ENCODE peak calls at places on chromosomes 11 and 22, in four cellular contexts. One of them, this sample, is unnamed. For H3K4me1, the result is how much of the 10 kb centered on the place peaks cover.

GRCh38 chr11:13382751-13383150 is 80.3 kb downstream of the BTBD10 start:
- DNase-seq in neuronal stem cell: no peak
- DNase-seq in Peyer's patch: no peak
- DNase-seq in heart right ventricle: no peak
- DNase-seq in this sample: no peak

GRCh38 chr22:36334838-36335603 is 52.7 kb downstream of the MYH9 start:
- DNase-seq in neuronal stem cell: no peak
- DNase-seq in Peyer's patch: no peak
- DNase-seq in heart right ventricle: peak
- DNase-seq in this sample: peak

GRCh38 chr11:34840736-34841386 is 75.3 kb downstream of the APIP start:
- DNase-seq in neuronal stem cell: no peak
- DNase-seq in Peyer's patch: peak
- DNase-seq in heart right ventricle: no peak
- DNase-seq in this sample: no peak

GRCh38 chr11:88414981-88415391 is 77.5 kb upstream of the CTSC start:
- DNase-seq in neuronal stem cell: no peak
- DNase-seq in Peyer's patch: no peak
- DNase-seq in heart right ventricle: no peak
- DNase-seq in this sample: peak

GRCh38 chr11:58739725-58740430 is 8.1 kb upstream of the GLYAT start:
- DNase-seq in neuronal stem cell: no peak
- DNase-seq in Peyer's patch: no peak
- DNase-seq in heart right ventricle: no peak
- DNase-seq in this sample: no peak

GRCh38 chr11:36564376-36565032 is 3.3 kb upstream of the RAG1 start:
- DNase-seq in neuronal stem cell: peak
- DNase-seq in Peyer's patch: peak
- DNase-seq in heart right ventricle: no peak
- DNase-seq in this sample: peak

GRCh38 chr22:38017272-38017920 is 33.0 kb upstream of the SOX10 start:
- DNase-seq in neuronal stem cell: no peak
- DNase-seq in Peyer's patch: peak
- DNase-seq in heart right ventricle: peak
- DNase-seq in this sample: no peak

GRCh38 chr11:8814209-8814922 is 96.6 kb upstream of the AKIP1 start:
- DNase-seq in neuronal stem cell: no peak
- DNase-seq in Peyer's patch: no peak
- DNase-seq in heart right ventricle: no peak
- DNase-seq in this sample: no peak

GRCh38 chr11:106449756-106450155 is 372.3 kb downstream of the AASDHPPT start:
- DNase-seq in neuronal stem cell: no peak
- DNase-seq in Peyer's patch: no peak
- DNase-seq in heart right ventricle: no peak
- DNase-seq in this sample: no peak

GRCh38 chr11:11163256-11163655 is 189.8 kb downstream of the CSNK2A3 start:
- DNase-seq in neuronal stem cell: no peak
- DNase-seq in Peyer's patch: no peak
- DNase-seq in heart right ventricle: no peak
- DNase-seq in this sample: no peak

GRCh38 chr11:110968348-110969062 is 256.3 kb upstream of the ARHGAP20 start:
- DNase-seq in neuronal stem cell: no peak
- DNase-seq in Peyer's patch: no peak
- DNase-seq in heart right ventricle: no peak
- DNase-seq in this sample: no peak

GRCh38 chr22:36865346-36865745 is 4.5 kb downstream of the NCF4 start:
- DNase-seq in neuronal stem cell: no peak
- DNase-seq in Peyer's patch: no peak
- DNase-seq in heart right ventricle: no peak
- DNase-seq in this sample: no peak

DNA sequence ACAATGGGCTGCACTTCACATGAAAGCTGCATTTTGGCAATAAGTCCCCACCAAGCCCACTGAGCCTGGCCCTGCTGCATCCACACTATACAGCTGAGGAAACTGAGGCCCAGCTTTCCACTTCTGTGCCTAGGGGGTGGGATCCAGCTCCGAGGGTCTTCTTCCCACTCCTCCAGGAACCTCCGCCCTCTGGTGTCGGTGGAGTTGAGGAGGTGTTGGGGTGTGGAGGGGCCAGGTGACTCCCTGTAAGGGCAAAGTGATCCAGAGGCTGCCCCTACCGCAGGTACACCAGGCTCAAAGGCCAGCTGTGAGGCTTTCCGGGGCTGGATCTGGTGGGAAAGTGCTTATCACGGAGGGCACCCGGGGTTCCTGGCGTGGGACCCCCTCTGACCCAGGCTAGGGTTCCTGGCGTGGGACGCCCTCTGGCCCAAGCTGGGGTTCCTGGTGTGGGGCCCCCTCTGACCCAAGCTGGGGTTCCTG is 125.0 kb downstream of the KCNQ1 start:
- DNase-seq in neuronal stem cell: no peak
- DNase-seq in Peyer's patch: no peak
- DNase-seq in heart right ventricle: no peak
- DNase-seq in this sample: peak
- H3K4me1 ChIP-seq in neuronal stem cell: under half
- H3K4me1 ChIP-seq in Peyer's patch: under half
- H3K4me1 ChIP-seq in heart right ventricle: under half
- H3K4me1 ChIP-seq in this sample: under half

GRCh38 chr11:128738942-128739341 is 45.1 kb downstream of the FLI1 start:
- DNase-seq in neuronal stem cell: no peak
- DNase-seq in Peyer's patch: no peak
- DNase-seq in heart right ventricle: no peak
- DNase-seq in this sample: no peak

GRCh38 chr11:128737704-128738103 is 43.8 kb downstream of the FLI1 start:
- DNase-seq in neuronal stem cell: no peak
- DNase-seq in Peyer's patch: no peak
- DNase-seq in heart right ventricle: no peak
- DNase-seq in this sample: no peak

GRCh38 chr11:128741928-128742327 is 48.1 kb downstream of the FLI1 start:
- DNase-seq in neuronal stem cell: no peak
- DNase-seq in Peyer's patch: no peak
- DNase-seq in heart right ventricle: no peak
- DNase-seq in this sample: no peak

GRCh38 chr11:128739589-128739988 is 45.7 kb downstream of the FLI1 start:
- DNase-seq in neuronal stem cell: no peak
- DNase-seq in Peyer's patch: no peak
- DNase-seq in heart right ventricle: no peak
- DNase-seq in this sample: no peak

GRCh38 chr11:128741511-128741910 is 47.6 kb downstream of the FLI1 start:
- DNase-seq in neuronal stem cell: no peak
- DNase-seq in Peyer's patch: no peak
- DNase-seq in heart right ventricle: no peak
- DNase-seq in this sample: no peak
- H3K4me1 ChIP-seq in neuronal stem cell: under half
- H3K4me1 ChIP-seq in Peyer's patch: under half
- H3K4me1 ChIP-seq in heart right ventricle: half or more
- H3K4me1 ChIP-seq in this sample: half or more

GRCh38 chr22:41928416-41929157 is 2.0 kb upstream of the TNFRSF13C start:
- DNase-seq in neuronal stem cell: no peak
- DNase-seq in Peyer's patch: peak
- DNase-seq in heart right ventricle: no peak
- DNase-seq in this sample: no peak
- H3K4me1 ChIP-seq in neuronal stem cell: under half
- H3K4me1 ChIP-seq in Peyer's patch: under half
- H3K4me1 ChIP-seq in heart right ventricle: under half
- H3K4me1 ChIP-seq in this sample: under half

GRCh38 chr11:47507868-47508594 is 44.9 kb downstream of the CELF1 start:
- DNase-seq in neuronal stem cell: no peak
- DNase-seq in Peyer's patch: no peak
- DNase-seq in heart right ventricle: no peak
- DNase-seq in this sample: no peak

GRCh38 chr11:47510231-47510630 is 42.7 kb downstream of the CELF1 start:
- DNase-seq in neuronal stem cell: no peak
- DNase-seq in Peyer's patch: peak
- DNase-seq in heart right ventricle: no peak
- DNase-seq in this sample: no peak

GRCh38 chr11:47506363-47506762 is 46.6 kb downstream of the CELF1 start:
- DNase-seq in neuronal stem cell: no peak
- DNase-seq in Peyer's patch: no peak
- DNase-seq in heart right ventricle: no peak
- DNase-seq in this sample: no peak

GRCh38 chr11:47507016-47507631 is 45.8 kb downstream of the CELF1 start:
- DNase-seq in neuronal stem cell: no peak
- DNase-seq in Peyer's patch: no peak
- DNase-seq in heart right ventricle: no peak
- DNase-seq in this sample: no peak

GRCh38 chr11:47508595-47509555 is 44.1 kb downstream of the CELF1 start:
- DNase-seq in neuronal stem cell: no peak
- DNase-seq in Peyer's patch: peak
- DNase-seq in heart right ventricle: no peak
- DNase-seq in this sample: no peak
- H3K4me1 ChIP-seq in neuronal stem cell: under half
- H3K4me1 ChIP-seq in Peyer's patch: under half
- H3K4me1 ChIP-seq in heart right ventricle: half or more
- H3K4me1 ChIP-seq in this sample: half or more

DNA sequence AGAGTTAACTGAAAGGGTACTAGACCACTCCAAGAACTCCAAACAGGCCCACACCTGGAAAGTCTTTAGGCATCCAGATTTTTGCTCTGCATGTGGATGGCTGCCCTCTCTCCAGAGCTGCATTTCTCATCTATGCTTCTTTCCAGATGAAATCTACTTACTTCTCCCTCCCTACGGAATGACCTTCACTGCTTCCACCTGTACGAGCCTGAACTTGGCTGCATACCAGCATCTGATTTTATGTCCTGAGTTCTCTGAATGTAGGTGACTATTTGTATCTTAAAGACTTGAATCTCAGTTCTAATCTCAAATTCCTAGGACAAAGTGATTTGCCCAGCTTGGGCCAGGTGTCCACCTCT is 13.3 kb downstream of the CELF1 start:
- DNase-seq in neuronal stem cell: no peak
- DNase-seq in Peyer's patch: no peak
- DNase-seq in heart right ventricle: no peak
- DNase-seq in this sample: no peak
- H3K4me1 ChIP-seq in neuronal stem cell: under half
- H3K4me1 ChIP-seq in Peyer's patch: under half
- H3K4me1 ChIP-seq in heart right ventricle: half or more
- H3K4me1 ChIP-seq in this sample: half or more

GRCh38 chr11:120058931-120059330 is 79.0 kb downstream of the TRIM29 start:
- DNase-seq in neuronal stem cell: no peak
- DNase-seq in Peyer's patch: no peak
- DNase-seq in heart right ventricle: no peak
- DNase-seq in this sample: no peak

GRCh38 chr11:120061036-120061760 is 76.7 kb downstream of the TRIM29 start:
- DNase-seq in neuronal stem cell: no peak
- DNase-seq in Peyer's patch: no peak
- DNase-seq in heart right ventricle: no peak
- DNase-seq in this sample: no peak

GRCh38 chr11:120061761-120062560 is 76.0 kb downstream of the TRIM29 start:
- DNase-seq in neuronal stem cell: peak
- DNase-seq in Peyer's patch: peak
- DNase-seq in heart right ventricle: no peak
- DNase-seq in this sample: no peak

GRCh38 chr11:120062561-120062930 is 75.4 kb downstream of the TRIM29 start:
- DNase-seq in neuronal stem cell: no peak
- DNase-seq in Peyer's patch: peak
- DNase-seq in heart right ventricle: no peak
- DNase-seq in this sample: no peak

GRCh38 chr11:120060512-120060911 is 77.4 kb downstream of the TRIM29 start:
- DNase-seq in neuronal stem cell: no peak
- DNase-seq in Peyer's patch: no peak
- DNase-seq in heart right ventricle: no peak
- DNase-seq in this sample: no peak
- H3K4me1 ChIP-seq in neuronal stem cell: half or more
- H3K4me1 ChIP-seq in Peyer's patch: under half
- H3K4me1 ChIP-seq in heart right ventricle: under half
- H3K4me1 ChIP-seq in this sample: under half

GRCh38 chr11:126421243-126421642 is 65.8 kb downstream of the ST3GAL4 start:
- DNase-seq in neuronal stem cell: no peak
- DNase-seq in Peyer's patch: no peak
- DNase-seq in heart right ventricle: peak
- DNase-seq in this sample: no peak
- H3K4me1 ChIP-seq in neuronal stem cell: under half
- H3K4me1 ChIP-seq in Peyer's patch: under half
- H3K4me1 ChIP-seq in heart right ventricle: half or more
- H3K4me1 ChIP-seq in this sample: under half

This sample was measured in CD8-positive, alpha-beta memory T cell.